ENCODE peak calls at places on chromosome 20, in five cellular contexts. V is psoas muscle, D is tibial artery, T is coronary artery, C is pancreas. I is an unnamed sample.

GRCh38 chr20:8152183-8152582 is 20.1 kb downstream of the PLCB1 start:
- DNase-seq in V (no peak), D (no peak), T (no peak), C (no peak), I (no peak)

GRCh38 chr20:34579936-34580587 is 21.5 kb downstream of the MAP1LC3A start:
- DNase-seq in V (no peak), D (no peak), T (peak; percentile 64), C (no peak), I (no peak)

GRCh38 chr20:19653328-19653727 is 104.7 kb upstream of the RIN2 start:
- DNase-seq in V (no peak), D (no peak), T (no peak), C (no peak), I (no peak)

GRCh38 chr20:62500237-62500864 is 24.6 kb upstream of the GATA5 start:
- DNase-seq in V (peak; percentile 93), D (peak; percentile 82), T (peak; percentile 82), C (peak; percentile 76), I (peak; percentile 70)

GRCh38 chr20:62066339-62066982 is 780 bp upstream of the TAF4 start:
- DNase-seq in V (peak; percentile 72), D (no peak), T (no peak), C (peak; percentile 69), I (peak; percentile 71)

GRCh38 chr20:34407962-34408474 is 44.9 kb downstream of the ITCH start:
- DNase-seq in V (no peak), D (no peak), T (no peak), C (no peak), I (no peak)

GRCh38 chr20:5722927-5723326 is 27.3 kb upstream of the SHLD1 start:
- DNase-seq in V (no peak), D (no peak), T (no peak), C (no peak), I (no peak)

GRCh38 chr20:4880051-4880450 is 121.3 kb downstream of the SLC23A2 start:
- DNase-seq in V (no peak), D (no peak), T (no peak), C (no peak), I (no peak)

GRCh38 chr20:13022401-13023170 is 13.8 kb downstream of the SPTLC3 start:
- DNase-seq in V (no peak), D (no peak), T (no peak), C (no peak), I (no peak)

GRCh38 chr20:64049060-64049886 is at the start of gene SOX18:
- DNase-seq in V (no peak), D (no peak), T (no peak), C (no peak), I (no peak)

GRCh38 chr20:24289737-24290481 is 179.5 kb upstream of the SYNDIG1 start:
- DNase-seq in V (no peak), D (no peak), T (no peak), C (no peak), I (no peak)
- TF ChIP-seq CTCF in V (no peak), D (no peak), T (no peak), C (no peak), I (no peak)

DNA sequence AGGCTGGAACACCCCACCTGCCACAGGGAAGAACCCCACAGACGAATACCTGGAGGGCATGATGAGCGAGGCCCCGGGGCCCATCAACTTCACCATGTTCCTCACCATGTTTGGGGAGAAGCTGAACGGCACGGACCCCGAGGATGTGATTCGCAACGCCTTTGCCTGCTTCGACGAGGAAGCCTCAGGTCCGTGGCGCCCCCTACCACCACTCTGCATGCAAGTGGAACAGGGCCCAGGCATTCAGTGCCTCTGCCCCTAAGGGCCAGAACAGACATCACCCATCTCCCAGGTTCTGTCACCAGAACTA is 6.6 kb downstream of the MYL9 start:
- DNase-seq in V (peak; percentile 50), D (peak; percentile 70), T (no peak), C (no peak), I (no peak)
- TF ChIP-seq CTCF in V (no peak), D (peak; percentile 9), T (no peak), C (no peak), I (no peak)

DNA sequence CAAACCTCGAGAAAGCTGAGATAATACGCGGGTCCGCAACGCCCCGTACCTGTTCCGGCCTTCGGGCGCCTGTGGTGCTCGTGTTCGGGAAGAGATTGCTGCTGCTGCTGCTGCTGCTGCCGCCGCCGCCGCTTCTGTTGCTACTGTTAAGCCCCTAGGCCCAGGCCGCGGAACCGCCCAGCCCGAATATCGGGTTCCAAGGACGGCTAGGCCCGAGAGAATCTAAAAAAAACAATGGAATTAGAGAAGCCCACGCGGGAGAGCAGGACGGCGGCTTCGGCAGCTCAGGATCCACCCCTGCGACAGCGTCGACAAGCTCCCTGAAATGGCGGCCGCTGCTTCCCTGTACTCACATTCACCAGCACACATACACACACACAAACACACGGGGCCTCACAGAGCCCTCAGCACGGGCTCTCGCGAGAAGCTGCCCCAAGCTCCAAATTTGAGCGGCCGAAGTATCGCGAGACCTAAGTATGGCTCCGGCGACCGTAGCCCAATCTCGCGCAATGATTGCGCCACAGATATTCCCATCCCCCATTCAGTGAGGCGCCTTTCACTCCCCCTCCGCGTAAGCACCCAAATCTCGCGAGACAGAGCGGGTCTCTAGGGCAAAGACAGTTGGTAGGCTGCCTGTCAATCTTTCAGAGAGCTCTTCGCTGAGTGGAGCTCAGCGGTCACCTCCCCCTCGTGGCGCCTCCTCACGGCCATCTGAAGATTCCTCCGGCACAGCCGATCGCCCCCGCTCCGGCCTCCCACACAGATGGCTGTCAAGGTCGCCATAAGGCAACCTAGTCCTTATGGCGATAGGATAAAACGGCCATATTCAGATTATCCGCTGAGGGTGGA is at the start of gene RBM39:
- DNase-seq in V (peak; percentile 100), D (peak; percentile 100), T (peak; percentile 100), C (peak; percentile 100), I (peak; percentile 98)
- TF ChIP-seq CTCF in V (peak; percentile 41), D (peak; percentile 38), T (no peak), C (no peak), I (no peak)

GRCh38 chr20:2631228-2631627 is 21.2 kb upstream of the NOP56 start:
- DNase-seq in V (no peak), D (no peak), T (no peak), C (no peak), I (no peak)
- TF ChIP-seq CTCF in V (no peak), D (no peak), T (no peak), C (no peak), I (no peak)

GRCh38 chr20:16477632-16478031 is 95.6 kb downstream of the KIF16B start:
- DNase-seq in V (no peak), D (no peak), T (no peak), C (no peak), I (no peak)

GRCh38 chr20:16475225-16475624 is 98.0 kb downstream of the KIF16B start:
- DNase-seq in V (no peak), D (no peak), T (no peak), C (no peak), I (no peak)

GRCh38 chr20:16479666-16480065 is 93.6 kb downstream of the KIF16B start:
- DNase-seq in V (no peak), D (no peak), T (no peak), C (no peak), I (no peak)

GRCh38 chr20:16474342-16474741 is 98.9 kb downstream of the KIF16B start:
- DNase-seq in V (no peak), D (no peak), T (no peak), C (no peak), I (no peak)

GRCh38 chr20:16476032-16476431 is 97.2 kb downstream of the KIF16B start:
- DNase-seq in V (no peak), D (no peak), T (no peak), C (no peak), I (no peak)
- TF ChIP-seq CTCF in V (peak; percentile 73), D (peak; percentile 60), T (no peak), C (peak; percentile 37), I (peak; percentile 73)

DNA sequence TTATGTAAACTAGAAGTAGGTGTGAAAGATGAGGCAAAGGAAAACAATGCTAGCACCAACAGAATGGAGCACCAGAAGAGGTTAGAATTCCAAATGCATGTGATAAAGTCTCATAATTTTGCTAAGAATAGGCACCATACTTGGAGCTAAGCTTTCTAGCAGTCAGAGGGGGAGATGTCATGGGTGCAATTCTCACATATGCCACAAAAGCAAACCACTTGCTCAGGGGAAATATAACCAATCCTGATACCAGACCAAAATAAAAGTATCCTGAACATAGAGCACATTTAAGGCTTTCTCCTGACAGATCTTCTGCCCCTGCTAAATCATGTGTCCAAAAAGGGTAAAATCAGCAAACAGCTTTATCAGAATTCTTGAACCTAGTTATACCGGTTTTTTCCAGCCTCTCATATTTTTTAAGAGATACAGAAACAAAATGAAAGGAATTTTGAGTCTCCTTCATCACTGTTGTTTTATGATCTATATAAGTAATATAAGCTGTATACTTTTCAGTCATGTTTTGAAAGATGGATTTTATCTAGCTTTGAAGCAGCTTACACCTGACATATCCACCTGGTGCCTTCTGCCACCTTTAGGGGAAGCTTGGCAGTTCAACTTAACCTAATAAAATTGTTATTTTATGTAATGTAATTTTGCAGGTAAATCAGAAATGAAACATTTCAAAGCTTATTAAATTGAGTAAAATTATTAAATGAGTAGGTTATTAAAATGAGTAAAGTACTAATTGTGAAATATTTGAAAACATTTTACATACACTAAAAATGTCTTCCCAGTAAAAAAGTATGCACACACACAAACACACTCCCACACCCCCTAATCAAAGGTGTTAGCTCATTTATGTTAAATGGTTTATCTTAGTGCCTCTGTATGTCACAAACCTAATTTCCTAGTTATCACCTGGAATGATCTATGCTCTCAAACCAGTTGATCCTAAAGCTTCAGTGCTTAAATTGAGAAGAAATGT is 2.8 kb downstream of the SPO11 start:
- DNase-seq in V (no peak), D (no peak), T (no peak), C (no peak), I (no peak)
- TF ChIP-seq CTCF in V (no peak), D (no peak), T (no peak), C (no peak), I (no peak)

GRCh38 chr20:50020283-50020682 is 37.5 kb downstream of the SNAI1 start:
- DNase-seq in V (no peak), D (no peak), T (no peak), C (no peak), I (no peak)

GRCh38 chr20:50017576-50018248 is 34.9 kb downstream of the SNAI1 start:
- DNase-seq in V (no peak), D (no peak), T (no peak), C (no peak), I (no peak)

GRCh38 chr20:50017160-50017559 is 34.4 kb downstream of the SNAI1 start:
- DNase-seq in V (no peak), D (no peak), T (no peak), C (no peak), I (no peak)

GRCh38 chr20:50022676-50023075 is 39.9 kb downstream of the SNAI1 start:
- DNase-seq in V (no peak), D (no peak), T (no peak), C (no peak), I (no peak)

GRCh38 chr20:50019466-50020256 is 36.9 kb downstream of the SNAI1 start:
- DNase-seq in V (peak; percentile 68), D (no peak), T (no peak), C (peak; percentile 42), I (no peak)
- TF ChIP-seq CTCF in V (no peak), D (no peak), T (no peak), C (no peak), I (no peak)

DNA sequence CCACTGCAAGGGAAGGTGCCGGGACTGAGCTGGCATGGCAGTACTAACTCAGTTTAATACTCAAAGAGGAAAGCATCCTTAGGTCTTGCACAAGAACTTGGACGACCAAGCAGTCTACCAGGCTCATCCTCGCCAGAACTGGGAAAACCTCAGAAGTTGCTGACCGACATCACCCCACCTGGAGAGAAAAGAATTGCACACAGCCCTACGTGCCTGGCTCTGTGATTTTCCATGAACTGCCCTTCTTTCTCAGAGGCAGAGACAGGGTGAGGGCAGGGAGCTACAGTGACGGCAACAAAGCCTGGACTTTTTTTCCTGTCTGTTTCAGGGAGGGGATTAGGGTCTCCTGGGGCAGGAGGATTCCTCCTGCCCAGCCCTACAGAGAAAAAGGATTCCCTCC is 8.0 kb downstream of the JAG1 start:
- DNase-seq in V (no peak), D (peak; percentile 80), T (peak; percentile 76), C (no peak), I (no peak)
- TF ChIP-seq CTCF in V (no peak), D (no peak), T (no peak), C (no peak), I (no peak)

I was measured in mesothelial cell of epicardium.